ENCODE peak calls at places on chromosome 16, in four cellular contexts. One of them, this sample, is unnamed.

GRCh38 chr16:66925322-66925840 is at the start of gene RRAD:
- DNase-seq in endodermal cell: peak
- DNase-seq in gastrocnemius medialis: peak
- DNase-seq in AG09309: no peak
- DNase-seq in this sample: no peak

GRCh38 chr16:69725480-69726312 is 664 bp downstream of the NQO1 start:
- DNase-seq in endodermal cell: peak
- DNase-seq in gastrocnemius medialis: no peak
- DNase-seq in AG09309: no peak
- DNase-seq in this sample: no peak

GRCh38 chr16:2973081-2973480 is 3.9 kb downstream of the PAQR4 start:
- DNase-seq in gastrocnemius medialis: no peak
- DNase-seq in endodermal cell: no peak
- DNase-seq in AG09309: no peak
- DNase-seq in this sample: no peak

GRCh38 chr16:83954577-83955016 is 1.6 kb downstream of the OSGIN1 start:
- DNase-seq in gastrocnemius medialis: peak
- DNase-seq in endodermal cell: peak
- DNase-seq in AG09309: no peak
- DNase-seq in this sample: no peak

GRCh38 chr16:31456988-31457360 is 2.3 kb upstream of the ARMC5 start:
- DNase-seq in endodermal cell: no peak
- DNase-seq in gastrocnemius medialis: no peak
- DNase-seq in AG09309: no peak
- DNase-seq in this sample: no peak

GRCh38 chr16:62068747-62069146 is 32.5 kb upstream of the CDH8 start:
- DNase-seq in endodermal cell: peak
- DNase-seq in AG09309: no peak
- DNase-seq in gastrocnemius medialis: no peak
- DNase-seq in this sample: no peak

GRCh38 chr16:48498761-48499600 is 111.0 kb downstream of the N4BP1 start:
- DNase-seq in endodermal cell: no peak
- DNase-seq in gastrocnemius medialis: peak
- DNase-seq in AG09309: peak
- DNase-seq in this sample: peak

GRCh38 chr16:67145746-67146145 is 5.1 kb downstream of the B3GNT9 start:
- DNase-seq in gastrocnemius medialis: no peak
- DNase-seq in endodermal cell: no peak
- DNase-seq in AG09309: no peak
- DNase-seq in this sample: no peak

GRCh38 chr16:67277999-67278772 is 1.1 kb upstream of the PLEKHG4 start:
- DNase-seq in gastrocnemius medialis: no peak
- DNase-seq in endodermal cell: no peak
- DNase-seq in AG09309: peak
- DNase-seq in this sample: no peak

GRCh38 chr16:69909760-69910159 is 41.4 kb upstream of the CLEC18A start:
- DNase-seq in endodermal cell: no peak
- DNase-seq in AG09309: no peak
- DNase-seq in gastrocnemius medialis: no peak
- DNase-seq in this sample: no peak

GRCh38 chr16:30131869-30132475 is 9.0 kb upstream of the MAPK3 start:
- DNase-seq in AG09309: no peak
- DNase-seq in gastrocnemius medialis: no peak
- DNase-seq in endodermal cell: no peak
- DNase-seq in this sample: no peak

GRCh38 chr16:15653227-15653626 is 3.2 kb downstream of the NDE1 start:
- DNase-seq in gastrocnemius medialis: no peak
- DNase-seq in AG09309: no peak
- DNase-seq in endodermal cell: no peak
- DNase-seq in this sample: no peak

GRCh38 chr16:80924372-80924978 is 82.2 kb downstream of the CMC2 start:
- DNase-seq in endodermal cell: peak
- DNase-seq in gastrocnemius medialis: peak
- DNase-seq in AG09309: no peak
- DNase-seq in this sample: no peak

GRCh38 chr16:66900721-66901441 is 17.8 kb downstream of the CDH16 start:
- DNase-seq in gastrocnemius medialis: peak
- DNase-seq in endodermal cell: no peak
- DNase-seq in AG09309: no peak
- DNase-seq in this sample: no peak

GRCh38 chr16:88839026-88839529 is 17.7 kb downstream of the GALNS start:
- DNase-seq in AG09309: no peak
- DNase-seq in gastrocnemius medialis: no peak
- DNase-seq in endodermal cell: no peak
- DNase-seq in this sample: no peak

GRCh38 chr16:80577485-80578280 is 36.9 kb downstream of the DYNLRB2 start:
- DNase-seq in gastrocnemius medialis: no peak
- DNase-seq in endodermal cell: no peak
- DNase-seq in AG09309: no peak
- DNase-seq in this sample: no peak

GRCh38 chr16:13909872-13910303 is 10.1 kb upstream of the ERCC4 start:
- DNase-seq in AG09309: peak
- DNase-seq in endodermal cell: no peak
- DNase-seq in gastrocnemius medialis: peak
- DNase-seq in this sample: no peak

GRCh38 chr16:1903845-1904820 is 14.1 kb downstream of the HS3ST6 start:
- DNase-seq in gastrocnemius medialis: no peak
- DNase-seq in AG09309: no peak
- DNase-seq in endodermal cell: no peak
- DNase-seq in this sample: no peak

GRCh38 chr16:4846503-4846900 is 586 bp downstream of the GLYR1 start:
- DNase-seq in AG09309: peak
- DNase-seq in endodermal cell: peak
- DNase-seq in gastrocnemius medialis: peak
- DNase-seq in this sample: peak

GRCh38 chr16:80040413-80040812 is 439.9 kb upstream of the MAF start:
- DNase-seq in AG09309: no peak
- DNase-seq in endodermal cell: no peak
- DNase-seq in gastrocnemius medialis: no peak
- DNase-seq in this sample: no peak

GRCh38 chr16:73015612-73016487 is 32.1 kb downstream of the ZFHX3 start:
- DNase-seq in endodermal cell: peak
- DNase-seq in AG09309: no peak
- DNase-seq in gastrocnemius medialis: peak
- DNase-seq in this sample: peak

GRCh38 chr16:78237856-78238255 is 138.4 kb downstream of the WWOX start:
- DNase-seq in AG09309: no peak
- DNase-seq in gastrocnemius medialis: no peak
- DNase-seq in endodermal cell: no peak
- DNase-seq in this sample: no peak

GRCh38 chr16:13234999-13235398 is 333.6 kb downstream of the SHISA9 start:
- DNase-seq in endodermal cell: no peak
- DNase-seq in AG09309: no peak
- DNase-seq in gastrocnemius medialis: no peak
- DNase-seq in this sample: no peak

GRCh38 chr16:2295056-2295798 is 27.3 kb upstream of the RNPS1 start:
- DNase-seq in endodermal cell: no peak
- DNase-seq in AG09309: no peak
- DNase-seq in gastrocnemius medialis: no peak
- DNase-seq in this sample: no peak

GRCh38 chr16:70250748-70251650 is 741 bp downstream of the EXOSC6 start:
- DNase-seq in endodermal cell: peak
- DNase-seq in gastrocnemius medialis: no peak
- DNase-seq in AG09309: no peak
- DNase-seq in this sample: no peak

GRCh38 chr16:1677942-1678499 is at the start of gene JPT2:
- DNase-seq in endodermal cell: peak
- DNase-seq in gastrocnemius medialis: peak
- DNase-seq in AG09309: peak
- DNase-seq in this sample: peak

GRCh38 chr16:5024632-5025031 is 9.1 kb downstream of the NAGPA start:
- DNase-seq in gastrocnemius medialis: peak
- DNase-seq in AG09309: no peak
- DNase-seq in endodermal cell: no peak
- DNase-seq in this sample: no peak

GRCh38 chr16:82631701-82632685 is 5.2 kb downstream of the CDH13 start:
- DNase-seq in endodermal cell: peak
- DNase-seq in gastrocnemius medialis: peak
- DNase-seq in AG09309: no peak
- DNase-seq in this sample: no peak

GRCh38 chr16:20901441-20902112 is 1.0 kb downstream of the LYRM1 start:
- DNase-seq in AG09309: no peak
- DNase-seq in endodermal cell: peak
- DNase-seq in gastrocnemius medialis: peak
- DNase-seq in this sample: peak

GRCh38 chr16:35908942-35909341 is 2449.5 kb downstream of the TP53TG3F start:
- DNase-seq in endodermal cell: peak
- DNase-seq in gastrocnemius medialis: no peak
- DNase-seq in AG09309: no peak
- DNase-seq in this sample: no peak

GRCh38 chr16:81711609-81712329 is 67.3 kb upstream of the PLCG2 start:
- DNase-seq in gastrocnemius medialis: no peak
- DNase-seq in endodermal cell: peak
- DNase-seq in AG09309: peak
- DNase-seq in this sample: no peak

GRCh38 chr16:74623214-74623842 is 16.4 kb upstream of the GLG1 start:
- DNase-seq in AG09309: no peak
- DNase-seq in endodermal cell: no peak
- DNase-seq in gastrocnemius medialis: no peak
- DNase-seq in this sample: peak

GRCh38 chr16:24820522-24820921 is 25.2 kb upstream of the SLC5A11 start:
- DNase-seq in AG09309: no peak
- DNase-seq in gastrocnemius medialis: no peak
- DNase-seq in endodermal cell: no peak
- DNase-seq in this sample: no peak

GRCh38 chr16:28258571-28258970 is 33.8 kb upstream of the SBK1 start:
- DNase-seq in AG09309: no peak
- DNase-seq in gastrocnemius medialis: peak
- DNase-seq in endodermal cell: peak
- DNase-seq in this sample: no peak

GRCh38 chr16:5979905-5980550 is 882.4 kb upstream of the EEF2KMT start:
- DNase-seq in endodermal cell: peak
- DNase-seq in gastrocnemius medialis: no peak
- DNase-seq in AG09309: no peak
- DNase-seq in this sample: no peak

GRCh38 chr16:89822188-89823086 is 5.8 kb upstream of the SPIRE2 start:
- DNase-seq in gastrocnemius medialis: no peak
- DNase-seq in AG09309: no peak
- DNase-seq in endodermal cell: no peak
- DNase-seq in this sample: no peak

GRCh38 chr16:1610071-1610840 is 1.6 kb downstream of the IFT140 start:
- DNase-seq in gastrocnemius medialis: peak
- DNase-seq in AG09309: no peak
- DNase-seq in endodermal cell: peak
- DNase-seq in this sample: peak

GRCh38 chr16:88469615-88470395 is 16.7 kb downstream of the ZFPM1 start:
- DNase-seq in gastrocnemius medialis: no peak
- DNase-seq in endodermal cell: no peak
- DNase-seq in AG09309: no peak
- DNase-seq in this sample: no peak

GRCh38 chr16:3587547-3588110 is 10.4 kb upstream of the NLRC3 start:
- DNase-seq in AG09309: no peak
- DNase-seq in endodermal cell: no peak
- DNase-seq in gastrocnemius medialis: no peak
- DNase-seq in this sample: no peak

GRCh38 chr16:68629315-68629900 is 15.7 kb upstream of the CDH3 start:
- DNase-seq in gastrocnemius medialis: no peak
- DNase-seq in endodermal cell: peak
- DNase-seq in AG09309: no peak
- DNase-seq in this sample: no peak
- TF ChIP-seq CTCF in gastrocnemius medialis: no peak
- TF ChIP-seq CTCF in endodermal cell: peak
- TF ChIP-seq CTCF in AG09309: no peak
- TF ChIP-seq CTCF in this sample: no peak

GRCh38 chr16:64102654-64103053 is 1019.2 kb downstream of the CDH11 start:
- DNase-seq in endodermal cell: no peak
- DNase-seq in AG09309: no peak
- DNase-seq in gastrocnemius medialis: no peak
- DNase-seq in this sample: no peak
- TF ChIP-seq CTCF in endodermal cell: no peak
- TF ChIP-seq CTCF in AG09309: no peak
- TF ChIP-seq CTCF in gastrocnemius medialis: no peak
- TF ChIP-seq CTCF in this sample: no peak

DNA sequence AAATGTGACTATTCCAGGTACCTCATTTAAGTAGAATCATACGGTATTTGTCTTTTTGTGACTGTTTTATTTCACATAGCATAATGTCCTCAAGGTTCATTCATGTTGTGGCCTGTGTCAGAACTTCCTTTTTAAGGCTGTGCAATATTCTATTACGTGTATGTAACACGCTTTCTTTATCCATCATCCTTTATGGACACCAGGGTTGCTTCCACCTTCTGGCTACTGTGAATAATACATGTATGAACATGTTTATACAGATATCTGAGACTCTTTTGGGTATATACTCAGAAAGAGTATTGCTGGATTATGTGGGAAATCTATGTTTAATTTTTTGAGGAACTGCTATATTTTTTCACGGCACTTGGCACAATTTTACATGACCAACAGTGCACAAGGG is 28.7 kb upstream of the RSL1D1 start:
- DNase-seq in endodermal cell: no peak
- DNase-seq in AG09309: no peak
- DNase-seq in gastrocnemius medialis: no peak
- DNase-seq in this sample: no peak
- TF ChIP-seq CTCF in endodermal cell: no peak
- TF ChIP-seq CTCF in AG09309: no peak
- TF ChIP-seq CTCF in gastrocnemius medialis: no peak
- TF ChIP-seq CTCF in this sample: no peak

DNA sequence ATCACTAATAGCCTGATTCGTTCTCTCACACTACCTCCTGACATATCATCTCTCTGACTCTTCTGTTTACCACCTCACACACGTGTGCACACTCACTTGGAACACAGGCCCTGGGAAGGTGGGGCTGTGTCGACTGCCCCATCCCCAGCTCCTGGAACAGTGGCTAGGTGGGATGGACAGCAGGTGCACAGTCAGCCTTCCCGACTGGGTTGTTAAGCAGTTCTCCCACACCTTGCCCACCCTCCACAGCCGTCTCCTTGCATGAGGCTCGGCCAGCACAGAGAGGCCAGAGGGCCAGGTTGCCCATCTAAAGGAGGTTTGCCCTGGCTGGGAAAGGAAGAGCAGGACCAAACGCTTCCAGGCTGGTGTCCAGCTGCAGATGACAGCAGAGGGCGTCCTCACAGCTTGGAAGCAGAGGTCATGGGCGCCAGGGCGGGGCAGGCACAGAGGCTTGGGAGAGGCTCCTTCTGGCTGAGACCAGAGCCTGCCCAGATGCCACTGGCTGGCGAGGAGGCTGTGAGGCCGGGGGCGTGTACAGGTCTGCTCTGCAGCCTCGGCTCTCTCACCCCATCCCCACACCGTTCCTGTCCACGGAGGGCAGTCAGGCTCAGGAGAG is 92.8 kb downstream of the AMFR start:
- DNase-seq in AG09309: peak
- DNase-seq in endodermal cell: peak
- DNase-seq in gastrocnemius medialis: peak
- DNase-seq in this sample: peak
- TF ChIP-seq CTCF in AG09309: peak
- TF ChIP-seq CTCF in endodermal cell: peak
- TF ChIP-seq CTCF in gastrocnemius medialis: peak
- TF ChIP-seq CTCF in this sample: no peak

DNA sequence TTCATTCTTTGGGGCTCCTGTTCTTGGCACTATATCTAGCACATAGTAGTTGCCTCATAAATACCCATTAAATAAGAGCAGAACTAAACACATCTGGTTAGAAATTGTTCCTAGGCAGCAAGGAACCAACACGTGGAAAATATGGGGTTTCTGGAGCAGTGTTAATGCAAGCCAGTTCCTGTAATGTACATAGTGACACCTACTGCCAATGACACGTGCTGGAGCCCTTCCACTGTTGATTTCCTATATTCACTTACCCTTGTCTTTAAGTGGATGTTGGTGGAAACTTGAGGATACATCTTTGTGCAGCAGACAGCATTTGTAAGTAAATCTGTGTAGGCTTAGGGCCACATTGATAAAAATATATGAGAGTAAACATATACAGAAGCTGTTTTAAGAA is 1.6 kb upstream of the IRF8 start:
- DNase-seq in endodermal cell: no peak
- DNase-seq in gastrocnemius medialis: no peak
- DNase-seq in AG09309: no peak
- DNase-seq in this sample: no peak
- TF ChIP-seq CTCF in endodermal cell: no peak
- TF ChIP-seq CTCF in gastrocnemius medialis: no peak
- TF ChIP-seq CTCF in AG09309: no peak
- TF ChIP-seq CTCF in this sample: no peak

This sample was measured in lower leg skin.